ENCODE peak calls at places on chromosomes 2 and 18, in five cellular contexts. B is K562, P is prostate gland, T is GM12878, E is GM23338. Y is an unnamed sample.

GRCh38 chr2:183162362-183162761 is 38.1 kb downstream of the NUP35 start:
- DNase-seq in T (no peak), E (no peak), B (no peak), P (no peak), Y (no peak)

GRCh38 chr2:217932661-217933325 is 70.0 kb downstream of the TNS1 start:
- DNase-seq in E (peak; percentile 39), B (no peak), T (no peak), P (no peak), Y (no peak)

GRCh38 chr2:238850096-238850495 is 2.2 kb downstream of the TWIST2 start:
- DNase-seq in P (no peak), T (no peak), E (no peak), B (no peak), Y (no peak)

GRCh38 chr2:113370478-113371091 is 66.9 kb upstream of the ZNG1B start:
- DNase-seq in E (peak; percentile 83), T (peak; percentile 23), B (peak; percentile 73), P (peak; percentile 64), Y (peak; percentile 61)

GRCh38 chr2:51711761-51712160 is 679.8 kb upstream of the NRXN1 start:
- DNase-seq in P (no peak), B (no peak), E (no peak), T (no peak), Y (no peak)

GRCh38 chr2:74690571-74690970 is 36.5 kb downstream of the SEMA4F start:
- DNase-seq in E (peak; percentile 81), T (peak; percentile 28), B (peak; percentile 63), P (peak; percentile 20), Y (peak; percentile 71)

GRCh38 chr2:170533156-170533555 is 182.0 kb upstream of the SP5 start:
- DNase-seq in P (no peak), B (no peak), T (peak; percentile 33), E (no peak), Y (no peak)

GRCh38 chr18:45275367-45276113 is 339.7 kb upstream of the SLC14A2 start:
- DNase-seq in T (no peak), P (no peak), B (peak; percentile 16), E (peak; percentile 76), Y (no peak)

GRCh38 chr18:63440219-63440618 is 17.9 kb upstream of the VPS4B start:
- DNase-seq in B (no peak), P (no peak), E (no peak), T (no peak), Y (no peak)

GRCh38 chr2:32965523-32966171 is 18.9 kb downstream of the LTBP1 start:
- DNase-seq in B (no peak), T (no peak), P (no peak), E (no peak), Y (no peak)

GRCh38 chr2:30459140-30459539 is 12.1 kb downstream of the LCLAT1 start:
- DNase-seq in E (no peak), B (no peak), P (no peak), T (no peak), Y (no peak)

GRCh38 chr2:240499309-240500301 is 58.2 kb downstream of the ANKMY1 start:
- DNase-seq in B (no peak), T (no peak), P (peak; percentile 3), E (no peak), Y (no peak)

GRCh38 chr2:162826901-162827300 is 11.7 kb downstream of the KCNH7 start:
- DNase-seq in B (no peak), T (no peak), E (no peak), P (no peak), Y (no peak)

GRCh38 chr2:234884591-234884990 is 67.2 kb upstream of the SH3BP4 start:
- DNase-seq in E (no peak), T (no peak), B (no peak), P (no peak), Y (no peak)

GRCh38 chr2:19059076-19059475 is 299.3 kb downstream of the OSR1 start:
- DNase-seq in P (peak; percentile 34), B (no peak), T (no peak), E (peak; percentile 86), Y (no peak)

GRCh38 chr2:164625378-164625971 is 4.2 kb upstream of the GRB14 start:
- DNase-seq in T (no peak), B (no peak), P (no peak), E (no peak), Y (no peak)

GRCh38 chr18:12254137-12254819 is at the start of gene CIDEA:
- DNase-seq in B (no peak), E (peak; percentile 80), P (no peak), T (no peak), Y (no peak)

GRCh38 chr2:9261231-9261883 is 54.7 kb downstream of the ASAP2 start:
- DNase-seq in B (no peak), P (no peak), T (no peak), E (no peak), Y (no peak)

GRCh38 chr2:170155022-170155722 is 22.8 kb upstream of the MYO3B start:
- DNase-seq in B (peak; percentile 78), T (no peak), P (no peak), E (peak; percentile 51), Y (no peak)

GRCh38 chr2:28321426-28321825 is 71.2 kb upstream of the FOSL2 start:
- DNase-seq in B (no peak), T (no peak), E (peak; percentile 65), P (no peak), Y (no peak)

GRCh38 chr2:236257171-236257570 is 7.0 kb downstream of the ASB18 start:
- DNase-seq in P (no peak), T (no peak), E (no peak), B (no peak), Y (no peak)

GRCh38 chr2:107588960-107589542 is 237.6 kb upstream of the RGPD4 start:
- DNase-seq in P (no peak), B (no peak), E (no peak), T (no peak), Y (no peak)

GRCh38 chr18:48037481-48038271 is 107.2 kb upstream of the SMAD2 start:
- DNase-seq in P (no peak), T (no peak), E (peak; percentile 64), B (no peak), Y (no peak)
- TF ChIP-seq CTCF in P (no peak), T (no peak), E (peak; percentile 81), B (peak; percentile 8), Y (peak; percentile 39)

GRCh38 chr2:64931536-64932326 is 57.5 kb upstream of the SLC1A4 start:
- DNase-seq in E (no peak), B (no peak), P (no peak), T (no peak), Y (no peak)
- H3K4me3 ChIP-seq in E (no peak overlapping the region), B (no peak overlapping the region), P (no peak overlapping the region), T (peak overlapping the region; percentile 96), Y (no peak overlapping the region)

GRCh38 chr18:77090546-77091200 is 41.9 kb downstream of the MBP start:
- DNase-seq in E (no peak), B (no peak), P (no peak), T (no peak), Y (no peak)

GRCh38 chr18:77087391-77088141 is 45.0 kb downstream of the MBP start:
- DNase-seq in T (no peak), P (no peak), E (peak; percentile 71), B (no peak), Y (no peak)

GRCh38 chr18:77089796-77090285 is 42.7 kb downstream of the MBP start:
- DNase-seq in T (no peak), E (no peak), B (no peak), P (no peak), Y (no peak)

GRCh38 chr18:77091366-77091765 is 41.2 kb downstream of the MBP start:
- DNase-seq in E (no peak), T (no peak), P (no peak), B (no peak), Y (no peak)

GRCh38 chr18:77088977-77089795 is 43.4 kb downstream of the MBP start:
- DNase-seq in T (no peak), B (no peak), P (no peak), E (peak; percentile 79), Y (no peak)
- TF ChIP-seq POLR2AphosphoS5 in T (no peak), B (no peak), P (no peak), E (no peak), Y (no peak)

GRCh38 chr18:42330296-42330695 is 375.3 kb downstream of the PIK3C3 start:
- DNase-seq in B (no peak), T (no peak), E (peak; percentile 2), P (no peak), Y (no peak)

GRCh38 chr18:42334931-42335330 is 379.9 kb downstream of the PIK3C3 start:
- DNase-seq in P (no peak), E (no peak), B (no peak), T (no peak), Y (no peak)

DNA sequence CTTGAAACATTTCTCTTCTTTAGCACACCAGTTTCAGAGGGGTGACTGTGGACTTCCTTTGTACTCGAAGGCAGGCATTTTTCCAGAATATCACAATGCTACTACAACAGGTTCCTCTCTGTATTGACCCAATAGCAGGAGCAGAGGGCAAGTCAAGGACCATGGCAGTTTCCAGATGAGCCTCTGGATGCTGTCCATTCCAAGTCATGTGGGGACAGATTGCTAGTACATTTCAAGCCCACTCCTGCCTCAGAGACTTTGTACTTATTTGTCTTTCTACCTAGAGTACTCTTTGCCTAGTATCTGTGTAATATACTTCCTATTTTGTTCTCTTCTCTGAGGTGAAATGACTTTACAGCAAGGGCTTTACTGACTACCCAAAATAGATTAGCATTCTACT is 373.9 kb downstream of the PIK3C3 start:
- DNase-seq in E (no peak), T (no peak), B (no peak), P (no peak), Y (no peak)
- TF ChIP-seq CTCF in E (no peak), T (no peak), B (no peak), P (no peak), Y (no peak)

GRCh38 chr2:86439879-86440630 is 1.1 kb upstream of the KDM3A start:
- DNase-seq in P (no peak), B (no peak), T (no peak), E (no peak), Y (no peak)
- H3K4me3 ChIP-seq in P (no peak overlapping the region), B (no peak overlapping the region), T (no peak overlapping the region), E (no peak overlapping the region), Y (peak overlapping the region; percentile 87)

DNA sequence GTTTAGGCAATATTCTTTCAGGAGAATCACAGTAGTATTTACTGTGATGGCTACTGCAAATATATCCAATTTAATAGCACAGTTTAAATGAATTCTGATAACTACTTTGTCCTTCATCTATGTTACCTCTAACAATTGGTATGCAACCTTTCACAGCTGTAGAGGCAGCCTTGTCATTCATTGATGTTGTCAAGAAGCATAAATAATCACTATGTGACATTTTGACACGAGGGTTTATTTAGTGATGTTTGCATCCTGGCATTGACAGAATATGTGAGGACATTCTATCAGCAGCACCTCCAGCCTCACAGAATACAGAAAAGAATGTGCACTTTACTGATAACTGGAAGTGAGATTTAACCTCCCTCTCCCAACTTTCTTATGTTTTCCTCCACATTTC is 9.3 kb upstream of the KCNJ3 start:
- DNase-seq in T (no peak), B (no peak), E (no peak), P (no peak), Y (no peak)
- TF ChIP-seq POLR2AphosphoS5 in T (no peak), B (no peak), E (no peak), P (no peak), Y (no peak)

Y was measured in Panc1.